ENCODE peak calls at places on chromosomes 1 and 21, in ten cellular contexts. O is ascending aorta, H is transverse colon, Y is fibroblast of pulmonary artery, E is H54, B is ovary, J is IMR-90, M is B cell, U is GF-D8, Z is prostate gland. P is an unnamed sample.

GRCh38 chr1:56566040-56566774 is 13.2 kb downstream of the PLPP3 start:
- DNase-seq in E (no peak), Z (no peak), Y (no peak), J (no peak), O (no peak), U (no peak), M (no peak), H (no peak), B (no peak), P (no peak)

GRCh38 chr21:41187537-41188025 is 19.6 kb downstream of the BACE2 start:
- DNase-seq in E (no peak), H (no peak), Z (no peak), J (no peak), O (no peak), Y (no peak), B (no peak), M (no peak), U (no peak), P (no peak)

GRCh38 chr1:225629483-225629882 is 23.4 kb downstream of the ENAH start:
- DNase-seq in M (no peak), U (no peak), H (no peak), Z (no peak), O (no peak), E (no peak), J (no peak), B (no peak), Y (no peak), P (no peak)

GRCh38 chr1:30040081-30041019 is 683.0 kb downstream of the MATN1 start:
- DNase-seq in U (no peak), Z (no peak), Y (no peak), M (no peak), O (no peak), E (no peak), J (no peak), B (no peak), H (no peak), P (no peak)

GRCh38 chr1:10685851-10686403 is 110.5 kb downstream of the CASZ1 start:
- DNase-seq in O (no peak), Z (no peak), H (no peak), E (no peak), J (peak), M (no peak), B (peak), U (no peak), Y (peak), P (no peak)

GRCh38 chr21:39610705-39611104 is 2.0 kb upstream of the B3GALT5 start:
- DNase-seq in E (peak), B (no peak), M (no peak), Y (no peak), O (no peak), Z (no peak), H (no peak), J (no peak), U (no peak), P (no peak)

GRCh38 chr1:33348194-33348593 is 27.3 kb upstream of the A3GALT2 start:
- DNase-seq in U (no peak), J (peak), Y (peak), O (no peak), E (no peak), M (no peak), H (no peak), B (no peak), Z (no peak), P (no peak)

GRCh38 chr1:116666747-116667576 is 571 bp downstream of the IGSF3 start:
- DNase-seq in E (peak), B (no peak), J (no peak), O (no peak), Y (no peak), M (no peak), H (no peak), Z (peak), U (no peak), P (no peak)

GRCh38 chr1:171116676-171117075 is 26.0 kb downstream of the FMO3 start:
- DNase-seq in O (no peak), H (no peak), M (no peak), U (no peak), Y (no peak), J (peak), E (no peak), B (no peak), Z (no peak), P (no peak)

GRCh38 chr1:24900486-24900849 is 29.6 kb downstream of the RUNX3 start:
- DNase-seq in O (peak), B (no peak), E (no peak), J (no peak), U (no peak), M (no peak), Z (no peak), H (peak), Y (no peak), P (peak)

GRCh38 chr1:22673486-22674409 is 20.7 kb downstream of the C1QB start:
- DNase-seq in Z (no peak), B (no peak), O (no peak), Y (peak), H (peak), J (peak), E (peak), U (no peak), M (no peak), P (no peak)

GRCh38 chr1:185406006-185406974 is 89.2 kb upstream of the IVNS1ABP start:
- DNase-seq in E (no peak), O (no peak), Z (no peak), B (no peak), J (no peak), H (no peak), Y (no peak), U (no peak), M (no peak), P (no peak)

GRCh38 chr1:193884848-193885558 is 698.6 kb upstream of the B3GALT2 start:
- DNase-seq in U (no peak), B (no peak), O (no peak), Z (no peak), E (no peak), H (no peak), J (no peak), M (no peak), Y (no peak), P (no peak)

GRCh38 chr1:204723131-204723787 is 37.7 kb upstream of the LRRN2 start:
- DNase-seq in Y (no peak), O (no peak), E (no peak), J (no peak), M (no peak), U (no peak), Z (no peak), B (no peak), H (no peak), P (no peak)

GRCh38 chr1:53619811-53620619 is 118.9 kb downstream of the GLIS1 start:
- DNase-seq in M (peak), B (no peak), E (no peak), U (no peak), Z (no peak), O (peak), Y (peak), H (peak), J (peak), P (no peak)

GRCh38 chr1:174837386-174837785 is 162.4 kb upstream of the CACYBP start:
- DNase-seq in H (no peak), U (no peak), B (no peak), J (no peak), Z (no peak), O (no peak), M (no peak), Y (no peak), E (no peak), P (no peak)

P was measured in CD8-positive, alpha-beta T cell.